ENCODE peak calls at places on chromosomes 5 and 9, in six cellular contexts. Z is dorsolateral prefrontal cortex, O is MM.1S, J is SJSA1, T is upper lobe of left lung, E is fibroblast of villous mesenchyme. W is an unnamed sample.

GRCh38 chr5:81552844-81553569 is 159.1 kb upstream of the ACOT12 start:
- DNase-seq in Z (no peak), O (no peak), J (no peak), T (no peak), E (no peak), W (no peak)

GRCh38 chr9:98575379-98576346 is 133.1 kb downstream of the GABBR2 start:
- DNase-seq in Z (peak), O (peak), J (peak), T (peak), E (peak), W (no peak)

GRCh38 chr9:75933982-75934381 is 43.5 kb downstream of the PCSK5 start:
- DNase-seq in Z (no peak), O (no peak), J (no peak), T (no peak), E (no peak), W (no peak)

GRCh38 chr5:89213584-89213983 is 330.6 kb upstream of the MEF2C start:
- DNase-seq in Z (no peak), O (no peak), J (no peak), T (no peak), E (peak), W (no peak)

GRCh38 chr5:69432412-69433206 is 17.7 kb downstream of the MARVELD2 start:
- DNase-seq in Z (no peak), O (peak), J (no peak), T (no peak), E (no peak), W (no peak)

GRCh38 chr9:37953204-37953774 is 49.4 kb upstream of the SLC25A51 start:
- DNase-seq in Z (no peak), O (no peak), J (no peak), T (no peak), E (no peak), W (no peak)

GRCh38 chr5:142396436-142396835 is 71.6 kb upstream of the SPRY4 start:
- DNase-seq in Z (no peak), O (no peak), J (no peak), T (no peak), E (no peak), W (no peak)

GRCh38 chr9:16870606-16871357 is at the start of gene BNC2:
- DNase-seq in Z (no peak), O (peak), J (peak), T (peak), E (peak), W (peak)

GRCh38 chr5:61298580-61298979 is 33.5 kb upstream of the ZSWIM6 start:
- DNase-seq in Z (no peak), O (no peak), J (no peak), T (no peak), E (peak), W (no peak)

GRCh38 chr9:113483676-113484257 is 20.2 kb downstream of the RGS3 start:
- DNase-seq in Z (no peak), O (no peak), J (no peak), T (no peak), E (no peak), W (no peak)

GRCh38 chr5:12655675-12656074 is 751.4 kb upstream of the CTNND2 start:
- DNase-seq in Z (no peak), O (no peak), J (no peak), T (no peak), E (no peak), W (no peak)

GRCh38 chr5:41748631-41749030 is 121.6 kb downstream of the OXCT1 start:
- DNase-seq in Z (no peak), O (no peak), J (no peak), T (no peak), E (no peak), W (no peak)

GRCh38 chr5:83149671-83150070 is 72.3 kb downstream of the XRCC4 start:
- DNase-seq in Z (no peak), O (no peak), J (peak), T (no peak), E (peak), W (no peak)

GRCh38 chr5:464446-464842 is 21.5 kb downstream of the EXOC3 start:
- DNase-seq in Z (no peak), O (no peak), J (no peak), T (peak), E (no peak), W (no peak)

GRCh38 chr9:128892223-128892892 is 10.4 kb downstream of the LRRC8A start:
- DNase-seq in Z (peak), O (no peak), J (peak), T (no peak), E (peak), W (peak)

GRCh38 chr5:168653611-168654010 is 74.4 kb upstream of the PANK3 start:
- DNase-seq in Z (no peak), O (no peak), J (no peak), T (no peak), E (no peak), W (no peak)

GRCh38 chr5:75052461-75053285 is at the start of gene GCNT4:
- DNase-seq in Z (no peak), O (no peak), J (peak), T (peak), E (peak), W (no peak)

GRCh38 chr5:13477118-13477737 is 467.3 kb downstream of the DNAH5 start:
- DNase-seq in Z (no peak), O (no peak), J (no peak), T (no peak), E (no peak), W (no peak)

GRCh38 chr9:2593754-2594153 is 27.8 kb upstream of the VLDLR start:
- DNase-seq in Z (no peak), O (no peak), J (no peak), T (no peak), E (no peak), W (no peak)

GRCh38 chr5:135487839-135488514 is 35.8 kb upstream of the TIFAB start:
- DNase-seq in Z (no peak), O (no peak), J (peak), T (no peak), E (no peak), W (no peak)
- H3K4me3 ChIP-seq in Z (peak), O (no peak), J (peak), T (no peak), E (no peak), W (no peak)

GRCh38 chr5:77177576-77177975 is 32.9 kb upstream of the PDE8B start:
- DNase-seq in Z (no peak), O (no peak), J (no peak), T (no peak), E (no peak), W (no peak)

GRCh38 chr5:77176429-77176828 is 34.1 kb upstream of the PDE8B start:
- DNase-seq in Z (no peak), O (no peak), J (no peak), T (no peak), E (no peak), W (no peak)

GRCh38 chr5:77181173-77181572 is 29.3 kb upstream of the PDE8B start:
- DNase-seq in Z (no peak), O (no peak), J (no peak), T (peak), E (no peak), W (no peak)

GRCh38 chr5:77181596-77182304 is 28.7 kb upstream of the PDE8B start:
- DNase-seq in Z (no peak), O (no peak), J (no peak), T (peak), E (no peak), W (peak)

GRCh38 chr5:77180167-77181081 is 30.1 kb upstream of the PDE8B start:
- DNase-seq in Z (peak), O (no peak), J (no peak), T (peak), E (no peak), W (no peak)
- H3K4me3 ChIP-seq in Z (peak), O (no peak), J (peak), T (peak), E (peak), W (peak)

DNA sequence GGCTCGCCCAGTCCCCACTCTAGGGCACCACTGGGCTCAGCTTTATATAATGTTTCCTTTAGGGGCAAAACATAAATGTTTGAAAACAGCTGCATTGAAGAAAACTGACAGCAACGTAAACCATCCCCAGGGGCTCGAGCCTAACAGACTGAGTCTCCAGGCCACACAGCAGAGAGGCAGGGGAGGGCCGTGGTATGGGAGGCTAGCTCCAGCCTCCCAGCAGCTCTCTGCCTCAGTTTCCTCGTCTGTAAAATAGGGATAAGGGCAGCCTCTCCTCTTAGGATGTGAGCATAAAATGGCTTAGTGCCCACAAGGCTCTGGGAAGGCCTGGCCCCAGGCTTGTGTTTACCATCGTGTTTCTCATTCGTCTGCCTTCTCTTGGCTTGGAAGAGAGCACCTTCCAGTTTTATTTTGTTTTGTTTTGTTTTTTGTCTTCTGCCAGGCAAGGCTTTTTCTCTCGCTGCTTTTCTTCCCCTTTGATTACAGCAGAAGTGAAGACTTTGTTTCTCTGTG is 2.7 kb downstream of the ANKRD33B start:
- DNase-seq in Z (no peak), O (no peak), J (no peak), T (no peak), E (no peak), W (no peak)
- H3K4me3 ChIP-seq in Z (peak), O (no peak), J (no peak), T (no peak), E (peak), W (peak)

GRCh38 chr9:130049431-130050210 is 4.1 kb upstream of the GPR107 start:
- DNase-seq in Z (no peak), O (no peak), J (no peak), T (no peak), E (no peak), W (no peak)

GRCh38 chr9:130050472-130050871 is 3.2 kb upstream of the GPR107 start:
- DNase-seq in Z (no peak), O (no peak), J (no peak), T (no peak), E (no peak), W (no peak)

GRCh38 chr9:130053504-130054427 is at the start of gene GPR107:
- DNase-seq in Z (peak), O (peak), J (peak), T (peak), E (peak), W (peak)

GRCh38 chr9:130053109-130053503 is 600 bp upstream of the GPR107 start:
- DNase-seq in Z (no peak), O (no peak), J (no peak), T (no peak), E (no peak), W (no peak)

GRCh38 chr9:130051855-130052254 is 1.9 kb upstream of the GPR107 start:
- DNase-seq in Z (no peak), O (no peak), J (no peak), T (no peak), E (peak), W (no peak)
- H3K4me3 ChIP-seq in Z (no peak), O (no peak), J (no peak), T (no peak), E (no peak), W (no peak)

DNA sequence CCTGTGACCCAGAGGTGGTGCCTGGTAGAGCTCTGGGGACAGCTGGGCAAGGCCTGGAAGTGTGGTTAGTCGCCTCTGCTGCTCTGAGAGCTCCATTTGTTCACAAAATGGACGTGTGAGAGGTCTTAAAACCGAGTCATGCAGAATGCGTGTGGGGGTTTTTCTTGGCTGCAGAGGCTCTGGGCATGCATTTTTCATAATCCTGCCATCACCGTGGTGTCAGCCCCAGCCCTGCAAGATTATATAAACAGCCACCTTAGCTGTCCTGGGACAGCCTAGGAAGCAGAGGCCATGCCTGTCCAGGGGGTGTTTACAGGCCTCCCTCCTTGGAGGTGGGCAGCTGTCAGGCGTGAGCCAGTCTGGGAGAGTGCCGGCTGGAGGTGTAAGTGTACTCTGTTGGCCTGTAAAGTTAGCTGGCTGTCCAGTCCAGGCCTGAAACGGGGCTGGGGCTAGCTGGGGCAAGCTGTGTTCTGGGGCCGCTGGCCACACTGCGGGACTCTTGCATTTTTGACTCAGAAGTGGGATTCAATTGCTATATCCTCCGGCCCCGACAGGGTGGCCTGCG is 2.3 kb downstream of the WNK2 start:
- DNase-seq in Z (no peak), O (no peak), J (no peak), T (no peak), E (no peak), W (no peak)
- H3K4me3 ChIP-seq in Z (peak), O (no peak), J (no peak), T (no peak), E (no peak), W (no peak)

DNA sequence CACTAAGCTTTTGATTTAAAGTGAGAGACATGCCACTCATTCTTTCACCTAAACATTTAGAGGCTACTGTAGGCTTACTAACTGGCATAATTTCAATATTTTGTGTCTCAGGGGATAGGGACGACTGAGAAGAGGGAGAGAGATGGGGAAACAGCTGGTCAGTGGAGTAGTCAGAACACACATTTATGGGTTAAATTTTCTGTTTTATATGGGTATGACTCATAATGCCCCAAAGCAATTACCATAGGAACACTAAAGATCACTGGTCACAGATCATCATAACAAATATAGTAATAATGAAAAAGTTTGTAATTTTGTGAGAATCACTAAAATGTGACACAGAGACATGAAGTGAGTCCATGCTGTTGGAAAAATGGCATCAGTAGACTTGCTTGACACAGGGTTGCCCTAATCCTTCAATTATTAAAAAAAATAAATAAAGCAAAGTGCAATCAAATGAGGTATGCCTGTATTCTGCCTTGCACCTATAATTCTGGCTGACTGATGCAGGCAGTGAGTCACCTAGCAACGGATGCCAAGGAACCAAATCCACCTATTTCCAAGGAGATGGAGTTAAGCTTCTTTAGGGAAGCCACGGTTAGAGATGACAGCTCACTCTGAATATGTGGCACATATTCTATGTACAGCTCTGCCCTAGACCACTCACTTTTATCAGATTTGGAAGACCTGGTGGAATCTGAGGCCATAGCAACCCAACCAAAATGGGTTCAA is 166.1 kb downstream of the MARCHF11 start:
- DNase-seq in Z (no peak), O (no peak), J (no peak), T (no peak), E (no peak), W (no peak)
- H3K4me3 ChIP-seq in Z (no peak), O (no peak), J (no peak), T (no peak), E (no peak), W (no peak)

GRCh38 chr5:178464431-178465048 is 125.7 kb downstream of the COL23A1 start:
- DNase-seq in Z (no peak), O (no peak), J (no peak), T (no peak), E (no peak), W (no peak)

GRCh38 chr5:178463321-178464155 is 126.7 kb downstream of the COL23A1 start:
- DNase-seq in Z (no peak), O (no peak), J (no peak), T (no peak), E (no peak), W (no peak)

GRCh38 chr5:178465861-178466288 is 124.3 kb downstream of the COL23A1 start:
- DNase-seq in Z (no peak), O (no peak), J (no peak), T (no peak), E (no peak), W (no peak)

GRCh38 chr5:178466342-178466741 is 123.9 kb downstream of the COL23A1 start:
- DNase-seq in Z (no peak), O (no peak), J (no peak), T (no peak), E (no peak), W (no peak)

DNA sequence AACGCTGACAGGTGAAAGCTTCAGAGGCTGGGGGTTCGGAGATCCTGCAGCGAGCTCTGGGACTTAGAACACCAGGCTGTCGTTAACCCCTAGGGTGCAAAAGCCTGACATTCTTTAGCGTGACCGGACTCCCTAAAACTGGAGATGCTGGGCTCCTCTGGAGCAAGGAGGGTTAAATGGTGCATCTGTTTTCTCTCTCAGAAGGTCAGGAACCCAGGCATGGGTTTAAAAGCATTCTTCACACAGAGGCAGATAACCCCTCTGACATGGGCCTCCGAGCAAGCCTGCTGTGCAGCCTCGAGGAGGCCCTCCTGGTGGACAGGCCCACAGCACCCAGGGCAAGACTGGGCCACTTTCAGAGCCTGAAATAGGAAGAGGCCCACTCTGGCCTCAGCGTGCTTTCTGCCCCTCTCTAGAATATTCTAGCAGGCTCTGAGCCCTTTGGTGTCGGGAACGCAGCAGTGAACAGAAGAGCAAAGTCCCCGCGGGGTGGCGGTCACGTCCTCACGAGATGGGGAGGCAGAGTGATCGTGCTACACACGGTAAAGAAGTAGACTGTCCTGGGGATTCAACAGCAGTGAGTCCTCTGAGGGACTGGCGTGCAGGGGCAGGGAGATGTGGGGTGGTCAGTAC is 124.8 kb downstream of the COL23A1 start:
- DNase-seq in Z (no peak), O (no peak), J (no peak), T (peak), E (no peak), W (no peak)
- H3K4me3 ChIP-seq in Z (no peak), O (no peak), J (no peak), T (no peak), E (no peak), W (no peak)

GRCh38 chr5:179793470-179794139 is at the start of gene LTC4S:
- DNase-seq in Z (peak), O (no peak), J (no peak), T (peak), E (peak), W (peak)

GRCh38 chr5:179794575-179794974 is 789 bp downstream of the LTC4S start:
- DNase-seq in Z (no peak), O (no peak), J (no peak), T (no peak), E (no peak), W (no peak)

GRCh38 chr5:179795863-179796833 is 2.4 kb downstream of the LTC4S start:
- DNase-seq in Z (no peak), O (peak), J (peak), T (peak), E (peak), W (peak)

GRCh38 chr5:179794171-179794570 is 385 bp downstream of the LTC4S start:
- DNase-seq in Z (no peak), O (no peak), J (no peak), T (no peak), E (no peak), W (no peak)

DNA sequence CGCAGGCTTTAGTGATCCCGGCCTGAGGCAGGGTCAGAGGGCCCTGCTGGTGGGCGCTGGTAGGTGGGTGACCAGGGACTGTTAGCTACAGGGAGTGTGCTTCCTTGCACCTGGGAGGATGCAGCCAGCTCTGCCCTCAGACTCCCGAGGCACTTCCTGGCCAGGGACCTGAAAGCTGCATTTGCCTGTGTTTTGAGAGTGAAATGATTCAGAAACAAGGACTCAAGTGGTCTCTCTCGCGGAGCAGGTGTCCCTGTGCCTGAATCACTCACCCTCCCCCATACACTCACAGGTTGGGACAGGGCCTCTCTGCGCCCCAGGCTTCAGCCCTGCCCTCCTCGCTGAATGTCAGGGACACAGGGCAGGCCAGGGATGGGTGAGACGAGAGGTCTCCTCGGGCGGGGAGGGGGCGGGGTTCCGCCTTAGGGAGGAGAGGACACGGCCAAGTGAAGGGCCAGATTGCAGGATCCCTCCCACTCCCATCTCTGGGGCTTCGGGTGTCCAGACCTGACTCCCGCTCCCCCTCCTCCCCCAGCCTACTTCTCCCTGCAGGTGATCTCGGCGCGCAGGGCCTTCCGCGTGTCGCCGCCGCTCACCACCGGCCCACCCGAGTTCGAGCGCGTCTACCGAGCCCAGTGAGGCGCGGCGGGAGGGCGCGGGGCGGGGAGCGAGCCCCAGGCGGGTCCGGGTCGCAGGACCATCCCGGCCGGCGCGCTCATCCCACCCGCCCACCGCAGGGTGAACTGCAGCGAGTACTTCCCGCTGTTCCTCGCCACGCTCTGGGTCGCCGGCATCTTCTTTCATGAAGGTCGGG is 1.5 kb downstream of the LTC4S start:
- DNase-seq in Z (no peak), O (peak), J (no peak), T (peak), E (no peak), W (no peak)
- H3K4me3 ChIP-seq in Z (peak), O (peak), J (peak), T (peak), E (peak), W (peak)